ENCODE peak calls at places on chromosomes 3 and 15, in six cellular contexts. One of them, this sample, is unnamed.

GRCh38 chr15:38576261-38576660 is 11.6 kb upstream of the RASGRP1 start:
- DNase-seq in CD4-positive, alpha-beta T cell: no peak
- DNase-seq in germinal center: no peak
- DNase-seq in adrenal gland: no peak
- DNase-seq in H7: no peak
- DNase-seq in stimulated activated CD8-positive, alpha-beta memory T cell treated with anti-CD3 and anti-CD28 coated beads, Interleukin-15, amount 100 ng/mL, for 4 hours: no peak
- DNase-seq in this sample: no peak

GRCh38 chr15:74964794-74965193 is 8.2 kb upstream of the RPP25 start:
- DNase-seq in CD4-positive, alpha-beta T cell: no peak
- DNase-seq in germinal center: no peak
- DNase-seq in adrenal gland: no peak
- DNase-seq in H7: peak
- DNase-seq in stimulated activated CD8-positive, alpha-beta memory T cell treated with anti-CD3 and anti-CD28 coated beads, Interleukin-15, amount 100 ng/mL, for 4 hours: no peak
- DNase-seq in this sample: no peak

GRCh38 chr15:65981837-65982696 is 112.8 kb downstream of the RAB11A start:
- DNase-seq in CD4-positive, alpha-beta T cell: peak
- DNase-seq in germinal center: peak
- DNase-seq in adrenal gland: no peak
- DNase-seq in H7: peak
- DNase-seq in stimulated activated CD8-positive, alpha-beta memory T cell treated with anti-CD3 and anti-CD28 coated beads, Interleukin-15, amount 100 ng/mL, for 4 hours: peak
- DNase-seq in this sample: peak

GRCh38 chr15:85892232-85892631 is 97.5 kb upstream of the KLHL25 start:
- DNase-seq in CD4-positive, alpha-beta T cell: no peak
- DNase-seq in germinal center: no peak
- DNase-seq in adrenal gland: no peak
- DNase-seq in H7: no peak
- DNase-seq in stimulated activated CD8-positive, alpha-beta memory T cell treated with anti-CD3 and anti-CD28 coated beads, Interleukin-15, amount 100 ng/mL, for 4 hours: no peak
- DNase-seq in this sample: no peak

GRCh38 chr3:154819491-154819890 is 260.6 kb upstream of the MME start:
- DNase-seq in CD4-positive, alpha-beta T cell: no peak
- DNase-seq in germinal center: no peak
- DNase-seq in adrenal gland: no peak
- DNase-seq in H7: no peak
- DNase-seq in stimulated activated CD8-positive, alpha-beta memory T cell treated with anti-CD3 and anti-CD28 coated beads, Interleukin-15, amount 100 ng/mL, for 4 hours: no peak
- DNase-seq in this sample: no peak

GRCh38 chr3:54533856-54534255 is 394.0 kb downstream of the LRTM1 start:
- DNase-seq in CD4-positive, alpha-beta T cell: no peak
- DNase-seq in germinal center: no peak
- DNase-seq in adrenal gland: no peak
- DNase-seq in H7: peak
- DNase-seq in stimulated activated CD8-positive, alpha-beta memory T cell treated with anti-CD3 and anti-CD28 coated beads, Interleukin-15, amount 100 ng/mL, for 4 hours: no peak
- DNase-seq in this sample: peak

GRCh38 chr15:65130941-65131340 is 2.7 kb downstream of the PDCD7 start:
- DNase-seq in CD4-positive, alpha-beta T cell: no peak
- DNase-seq in germinal center: no peak
- DNase-seq in adrenal gland: no peak
- DNase-seq in H7: peak
- DNase-seq in stimulated activated CD8-positive, alpha-beta memory T cell treated with anti-CD3 and anti-CD28 coated beads, Interleukin-15, amount 100 ng/mL, for 4 hours: no peak
- DNase-seq in this sample: peak

GRCh38 chr3:190345027-190345821 is 23.0 kb upstream of the CLDN1 start:
- DNase-seq in CD4-positive, alpha-beta T cell: no peak
- DNase-seq in germinal center: no peak
- DNase-seq in adrenal gland: peak
- DNase-seq in H7: no peak
- DNase-seq in stimulated activated CD8-positive, alpha-beta memory T cell treated with anti-CD3 and anti-CD28 coated beads, Interleukin-15, amount 100 ng/mL, for 4 hours: no peak
- DNase-seq in this sample: no peak

GRCh38 chr15:51161491-51162260 is 67.0 kb upstream of the TNFAIP8L3 start:
- DNase-seq in CD4-positive, alpha-beta T cell: no peak
- DNase-seq in germinal center: no peak
- DNase-seq in adrenal gland: no peak
- DNase-seq in H7: no peak
- DNase-seq in stimulated activated CD8-positive, alpha-beta memory T cell treated with anti-CD3 and anti-CD28 coated beads, Interleukin-15, amount 100 ng/mL, for 4 hours: no peak
- DNase-seq in this sample: no peak

This sample was measured in ELF-1.